ENCODE peak calls at places on chromosomes 3 and 15, in four cellular contexts. T is ovary, H is GM20000, M is coronary artery. P is an unnamed sample.
A peak's percentile ranks its signal among the peaks of the same experiment; 100 is the strongest.

GRCh38 chr3:54710954-54711353 is 216.9 kb downstream of the LRTM1 start:
- DNase-seq in T (no peak), H (no peak), M (no peak), P (no peak)

GRCh38 chr3:19256313-19256712 is 108.0 kb downstream of the KCNH8 start:
- DNase-seq in T (no peak), H (no peak), M (no peak), P (no peak)

GRCh38 chr3:158494657-158495056 is 76.3 kb upstream of the MLF1 start:
- DNase-seq in T (no peak), H (no peak), M (no peak), P (no peak)

GRCh38 chr3:109195812-109196211 is 59.3 kb downstream of the C3orf85 start:
- DNase-seq in T (no peak), H (no peak), M (no peak), P (no peak)

GRCh38 chr3:50123394-50124361 is 31.4 kb upstream of the SEMA3F start:
- DNase-seq in T (peak; percentile 32), H (peak; percentile 29), M (peak; percentile 69), P (no peak)

GRCh38 chr3:47259114-47259513 is 23.5 kb downstream of the KIF9 start:
- DNase-seq in T (peak; percentile 11), H (no peak), M (no peak), P (no peak)

GRCh38 chr3:45923755-45924154 is 19.5 kb upstream of the CXCR6 start:
- DNase-seq in T (no peak), H (no peak), M (no peak), P (no peak)

GRCh38 chr3:113258311-113258710 is 47.0 kb downstream of the BOC start:
- DNase-seq in T (no peak), H (no peak), M (no peak), P (no peak)

GRCh38 chr3:14508966-14509795 is 31.0 kb downstream of the GRIP2 start:
- DNase-seq in T (peak; percentile 85), H (peak; percentile 89), M (no peak), P (peak; percentile 76)

GRCh38 chr3:189714991-189715961 is 84.1 kb downstream of the TP63 start:
- DNase-seq in T (no peak), H (no peak), M (no peak), P (no peak)

GRCh38 chr15:58568157-58568571 is 136.4 kb downstream of the LIPC start:
- DNase-seq in T (no peak), H (no peak), M (no peak), P (peak; percentile 51)

GRCh38 chr15:81302605-81303204 is 21.2 kb downstream of the STARD5 start:
- DNase-seq in T (no peak), H (no peak), M (no peak), P (no peak)

GRCh38 chr15:53477981-53478766 is 281.3 kb downstream of the WDR72 start:
- DNase-seq in T (no peak), H (no peak), M (no peak), P (no peak)

GRCh38 chr15:81030368-81030739 is 29.6 kb downstream of the TLNRD1 start:
- DNase-seq in T (no peak), H (no peak), M (no peak), P (no peak)

GRCh38 chr3:66425566-66425965 is 75.3 kb downstream of the LRIG1 start:
- DNase-seq in T (no peak), H (no peak), M (no peak), P (no peak)

GRCh38 chr3:137514853-137515252 is 249.3 kb upstream of the SOX14 start:
- DNase-seq in T (no peak), H (no peak), M (no peak), P (no peak)

GRCh38 chr3:63914312-63914711 is 2.1 kb upstream of the SCAANT1 start:
- DNase-seq in T (no peak), H (no peak), M (no peak), P (peak; percentile 68)

GRCh38 chr15:69469467-69470191 is 17.0 kb downstream of the RPLP1 start:
- DNase-seq in T (no peak), H (no peak), M (no peak), P (no peak)

GRCh38 chr15:45268135-45268534 is 16.1 kb downstream of the SLC28A2 start:
- DNase-seq in T (no peak), H (no peak), M (no peak), P (peak; percentile 71)

GRCh38 chr3:139117136-139117675 is 72.5 kb upstream of the PRR23C start:
- DNase-seq in T (no peak), H (no peak), M (no peak), P (no peak)

GRCh38 chr15:65275728-65276126 is 11.0 kb downstream of the PARP16 start:
- DNase-seq in T (no peak), H (no peak), M (no peak), P (no peak)

GRCh38 chr15:35858707-35859106 is 312.7 kb upstream of the DPH6 start:
- DNase-seq in T (no peak), H (no peak), M (no peak), P (no peak)

GRCh38 chr15:31347067-31347975 is 20.7 kb downstream of the KLF13 start:
- DNase-seq in T (no peak), H (no peak), M (no peak), P (no peak)

GRCh38 chr3:45084820-45085816 is 59.0 kb downstream of the CLEC3B start:
- DNase-seq in T (no peak), H (no peak), M (no peak), P (no peak)

GRCh38 chr15:26242565-26242964 is 379.4 kb upstream of the ATP10A start:
- DNase-seq in T (no peak), H (no peak), M (no peak), P (no peak)
- TF ChIP-seq CTCF in T (no peak), H (no peak), M (no peak), P (no peak)

GRCh38 chr15:37360724-37361123 is 260.4 kb upstream of the MEIS2 start:
- DNase-seq in T (no peak), H (no peak), M (no peak), P (no peak)

GRCh38 chr15:37362414-37362813 is 262.1 kb upstream of the MEIS2 start:
- DNase-seq in T (no peak), H (no peak), M (no peak), P (no peak)

GRCh38 chr15:37361621-37362020 is 261.3 kb upstream of the MEIS2 start:
- DNase-seq in T (no peak), H (no peak), M (no peak), P (no peak)

GRCh38 chr15:37359495-37360290 is 259.3 kb upstream of the MEIS2 start:
- DNase-seq in T (no peak), H (no peak), M (no peak), P (no peak)
- TF ChIP-seq CTCF in T (no peak), H (no peak), M (no peak), P (no peak)

DNA sequence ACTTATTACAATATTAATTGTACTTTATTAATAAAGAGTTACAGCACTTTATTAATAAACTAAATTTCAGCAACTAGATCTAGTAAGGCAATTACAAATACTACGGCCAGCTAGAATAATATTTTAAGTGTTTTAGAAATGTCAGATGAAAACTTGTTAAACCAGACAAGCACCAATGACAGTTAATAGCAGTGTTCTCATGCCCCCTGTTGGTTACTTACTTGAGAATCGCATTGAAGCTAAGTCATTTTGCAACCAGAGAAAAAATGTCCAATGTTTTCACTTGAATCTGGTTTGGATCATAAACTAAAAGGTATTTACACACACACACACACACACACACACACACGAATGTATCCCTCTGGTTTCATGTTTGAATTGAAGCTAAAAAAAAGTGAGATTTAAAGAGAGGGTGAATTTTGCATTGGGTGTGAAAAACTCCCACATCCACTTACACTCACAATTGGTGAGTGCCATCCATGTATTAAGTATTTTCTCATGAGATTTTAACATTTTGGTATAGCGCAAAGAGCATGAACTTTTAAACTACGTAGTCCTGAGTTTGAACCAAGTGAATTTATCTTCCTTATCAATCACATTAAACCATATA is 347.7 kb downstream of the ZBBX start:
- DNase-seq in T (no peak), H (peak; percentile 14), M (no peak), P (no peak)
- TF ChIP-seq CTCF in T (no peak), H (no peak), M (no peak), P (no peak)

GRCh38 chr3:129345971-129346370 is 67.3 kb downstream of the HMCES start:
- DNase-seq in T (no peak), H (no peak), M (no peak), P (no peak)

GRCh38 chr3:129344540-129345220 is 66.0 kb downstream of the HMCES start:
- DNase-seq in T (no peak), H (no peak), M (no peak), P (no peak)

GRCh38 chr3:129341331-129342141 is 62.9 kb downstream of the HMCES start:
- DNase-seq in T (no peak), H (no peak), M (no peak), P (no peak)

GRCh38 chr3:129345281-129345680 is 66.6 kb downstream of the HMCES start:
- DNase-seq in T (no peak), H (no peak), M (no peak), P (no peak)

GRCh38 chr3:129343643-129344360 is 65.1 kb downstream of the HMCES start:
- DNase-seq in T (no peak), H (peak; percentile 64), M (no peak), P (peak; percentile 56)
- TF ChIP-seq CTCF in T (no peak), H (peak; percentile 56), M (peak; percentile 52), P (peak; percentile 40)

GRCh38 chr15:82679626-82680199 is 30.0 kb downstream of the AP3B2 start:
- DNase-seq in T (no peak), H (no peak), M (no peak), P (no peak)

GRCh38 chr15:82674873-82675272 is 27.7 kb upstream of the CPEB1 start:
- DNase-seq in T (no peak), H (no peak), M (no peak), P (no peak)

GRCh38 chr15:82681371-82681770 is 28.3 kb downstream of the AP3B2 start:
- DNase-seq in T (no peak), H (no peak), M (peak; percentile 33), P (no peak)

GRCh38 chr15:82677720-82678323 is 30.7 kb upstream of the CPEB1 start:
- DNase-seq in T (no peak), H (no peak), M (no peak), P (no peak)

DNA sequence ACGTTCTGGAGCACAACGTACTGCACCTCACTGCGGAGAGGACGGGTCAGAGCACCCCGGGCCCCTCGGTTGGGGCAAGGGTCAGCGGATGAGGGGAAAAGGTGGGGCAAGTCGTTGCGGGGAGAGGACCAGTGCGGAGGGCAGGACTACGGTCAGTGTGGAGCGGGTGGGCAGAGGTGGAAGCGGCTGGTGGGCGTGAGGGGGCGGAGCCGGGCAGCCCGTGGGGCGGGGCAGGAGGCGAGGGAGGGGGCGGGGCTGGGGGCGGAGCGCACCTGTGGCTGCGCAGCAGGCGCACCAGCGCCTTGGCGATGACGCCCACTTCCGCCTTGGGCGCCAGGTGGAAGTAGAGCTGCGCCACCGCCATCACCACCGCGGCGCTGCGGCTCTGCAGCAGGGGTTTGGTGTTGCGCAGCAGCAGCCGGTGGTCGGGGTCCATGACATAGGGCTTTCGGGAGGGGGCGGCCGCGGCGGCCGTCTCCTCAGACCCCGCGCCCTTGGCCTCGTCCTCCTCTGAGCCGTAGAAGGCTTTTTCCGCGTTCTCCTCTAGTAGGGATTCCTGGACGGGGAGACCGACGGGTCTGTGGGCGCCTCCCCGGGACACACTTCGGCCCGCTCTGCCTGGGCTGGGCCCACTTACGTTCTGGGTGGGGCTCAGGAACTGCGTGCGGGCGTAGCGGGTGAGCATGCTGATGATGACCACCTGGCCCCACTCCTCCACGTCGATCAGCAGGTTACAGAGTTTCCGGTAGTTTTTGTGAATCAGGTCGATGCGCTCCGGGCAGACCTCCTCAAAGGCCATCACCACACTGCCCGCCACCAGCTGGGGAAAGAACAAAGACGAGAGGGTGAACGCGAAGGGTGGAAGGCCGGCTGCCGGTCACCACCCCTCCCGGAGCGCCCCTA is 29.2 kb downstream of the AP3B2 start:
- DNase-seq in T (peak; percentile 76), H (peak; percentile 87), M (peak; percentile 46), P (peak; percentile 80)
- TF ChIP-seq CTCF in T (no peak), H (peak; percentile 15), M (no peak), P (no peak)

GRCh38 chr15:78303729-78304486 is 4.5 kb upstream of the SKIC8 start:
- DNase-seq in T (no peak), H (no peak), M (peak; percentile 46), P (peak; percentile 20)
- TF ChIP-seq CTCF in T (no peak), H (no peak), M (no peak), P (no peak)